ENCODE peak calls at places on chromosome 1, in ten cellular contexts. W is Peyer's patch, M is endothelial cell of umbilical vein, A is tibial nerve, F is A549, C is right lobe of liver, R is IMR-90, V is heart left ventricle, O is HCT116, H is adrenal gland. X is an unnamed sample.

GRCh38 chr1:47840338-47840737 is 156.8 kb downstream of the TRABD2B start:
- DNase-seq in W (peak; percentile 28), M (no peak), A (no peak), F (no peak), C (no peak), R (no peak), V (no peak), O (no peak), H (no peak), X (no peak)

GRCh38 chr1:204972461-204972860 is 70.6 kb upstream of the CNTN2 start:
- DNase-seq in W (no peak), M (no peak), A (no peak), F (no peak), C (no peak), R (no peak), V (no peak), O (no peak), H (no peak), X (no peak)

GRCh38 chr1:227297073-227297793 is 21.1 kb downstream of the CDC42BPA start:
- DNase-seq in W (no peak), M (no peak), A (no peak), F (no peak), C (no peak), R (no peak), V (no peak), O (no peak), H (no peak), X (no peak)

GRCh38 chr1:228059536-228060457 is 22.7 kb upstream of the ARF1 start:
- DNase-seq in W (peak; percentile 95), M (peak; percentile 23), A (peak; percentile 7), F (peak; percentile 73), C (peak; percentile 60), R (no peak), V (no peak), O (peak; percentile 61), H (no peak), X (peak; percentile 82)

GRCh38 chr1:26019641-26020315 is 1.8 kb upstream of the EXTL1 start:
- DNase-seq in W (no peak), M (no peak), A (no peak), F (no peak), C (no peak), R (peak; percentile 56), V (no peak), O (no peak), H (no peak), X (no peak)

GRCh38 chr1:113226118-113226517 is 153.1 kb downstream of the LRIG2 start:
- DNase-seq in W (no peak), M (no peak), A (no peak), F (no peak), C (no peak), R (no peak), V (no peak), O (no peak), H (no peak), X (no peak)

GRCh38 chr1:92486251-92487077 is at the start of gene GFI1:
- DNase-seq in W (peak; percentile 77), M (no peak), A (no peak), F (no peak), C (peak; percentile 53), R (no peak), V (peak; percentile 25), O (no peak), H (peak; percentile 22), X (no peak)

GRCh38 chr1:37471345-37472231 is 2.8 kb upstream of the ZC3H12A start:
- DNase-seq in W (peak; percentile 89), M (peak; percentile 91), A (peak; percentile 51), F (peak; percentile 96), C (no peak), R (peak; percentile 90), V (peak; percentile 72), O (peak; percentile 66), H (peak; percentile 75), X (peak; percentile 94)

GRCh38 chr1:95352767-95353166 is 118.8 kb downstream of the RWDD3 start:
- DNase-seq in W (no peak), M (no peak), A (no peak), F (no peak), C (no peak), R (no peak), V (no peak), O (no peak), H (no peak), X (no peak)

GRCh38 chr1:106268070-106268469 is 788.4 kb upstream of the PRMT6 start:
- DNase-seq in W (no peak), M (no peak), A (no peak), F (no peak), C (no peak), R (no peak), V (no peak), O (no peak), H (peak; percentile 18), X (no peak)

GRCh38 chr1:10724948-10725852 is 71.2 kb downstream of the CASZ1 start:
- DNase-seq in W (no peak), M (no peak), A (no peak), F (no peak), C (peak; percentile 90), R (peak; percentile 8), V (peak; percentile 71), O (no peak), H (no peak), X (no peak)

GRCh38 chr1:211783897-211784296 is 46.7 kb downstream of the LPGAT1 start:
- DNase-seq in W (peak; percentile 70), M (no peak), A (no peak), F (no peak), C (no peak), R (no peak), V (no peak), O (no peak), H (no peak), X (no peak)

GRCh38 chr1:220045356-220046051 is 801 bp downstream of the EPRS1 start:
- DNase-seq in W (no peak), M (peak; percentile 41), A (no peak), F (peak; percentile 33), C (no peak), R (no peak), V (no peak), O (no peak), H (no peak), X (no peak)

GRCh38 chr1:220043646-220044045 is 2.7 kb downstream of the EPRS1 start:
- DNase-seq in W (no peak), M (no peak), A (no peak), F (no peak), C (no peak), R (no peak), V (no peak), O (no peak), H (no peak), X (no peak)

GRCh38 chr1:220044683-220045355 is 1.5 kb downstream of the EPRS1 start:
- DNase-seq in W (no peak), M (no peak), A (no peak), F (no peak), C (no peak), R (no peak), V (no peak), O (no peak), H (no peak), X (no peak)

GRCh38 chr1:220046052-220046930 is at the start of gene EPRS1:
- DNase-seq in W (peak; percentile 97), M (peak; percentile 99), A (peak; percentile 69), F (peak; percentile 93), C (peak; percentile 96), R (peak; percentile 99), V (peak; percentile 95), O (peak; percentile 97), H (peak; percentile 92), X (peak; percentile 97)
- TF ChIP-seq POLR2A in W (peak; percentile 77), M (peak; percentile 91), A (peak; percentile 22), F (peak; percentile 83), C (peak; percentile 70), R (peak; percentile 57), V (peak; percentile 68), O (no peak), H (no peak), X (no peak)

GRCh38 chr1:167721617-167722151 is at the start of gene MPZL1:
- DNase-seq in W (peak; percentile 98), M (peak; percentile 96), A (peak; percentile 93), F (peak; percentile 97), C (peak; percentile 98), R (peak; percentile 92), V (peak; percentile 98), O (peak; percentile 80), H (peak; percentile 97), X (peak; percentile 99)
- TF ChIP-seq POLR2A in W (peak; percentile 83), M (peak; percentile 61), A (peak; percentile 63), F (peak; percentile 79), C (peak; percentile 75), R (peak; percentile 22), V (peak; percentile 90), O (peak; percentile 41), H (no peak), X (no peak)

GRCh38 chr1:21165632-21166031 is 11.1 kb downstream of the EIF4G3 start:
- DNase-seq in W (no peak), M (no peak), A (no peak), F (no peak), C (no peak), R (peak; percentile 56), V (no peak), O (no peak), H (no peak), X (no peak)
- TF ChIP-seq POLR2A in W (no peak), M (no peak), A (no peak), F (no peak), C (no peak), R (no peak), V (no peak), O (no peak), H (no peak), X (no peak)

GRCh38 chr1:110134050-110134595 is 16.2 kb upstream of the SLC6A17 start:
- DNase-seq in W (no peak), M (peak; percentile 6), A (no peak), F (no peak), C (no peak), R (peak; percentile 8), V (no peak), O (no peak), H (no peak), X (no peak)

GRCh38 chr1:110132682-110133081 is 17.6 kb upstream of the SLC6A17 start:
- DNase-seq in W (no peak), M (no peak), A (no peak), F (no peak), C (no peak), R (no peak), V (no peak), O (no peak), H (no peak), X (no peak)

GRCh38 chr1:110130989-110131388 is 18.7 kb downstream of the UBL4B start:
- DNase-seq in W (no peak), M (no peak), A (no peak), F (no peak), C (no peak), R (no peak), V (no peak), O (no peak), H (no peak), X (no peak)

GRCh38 chr1:110135268-110136065 is 14.8 kb upstream of the SLC6A17 start:
- DNase-seq in W (no peak), M (no peak), A (no peak), F (no peak), C (no peak), R (no peak), V (no peak), O (no peak), H (no peak), X (no peak)

DNA sequence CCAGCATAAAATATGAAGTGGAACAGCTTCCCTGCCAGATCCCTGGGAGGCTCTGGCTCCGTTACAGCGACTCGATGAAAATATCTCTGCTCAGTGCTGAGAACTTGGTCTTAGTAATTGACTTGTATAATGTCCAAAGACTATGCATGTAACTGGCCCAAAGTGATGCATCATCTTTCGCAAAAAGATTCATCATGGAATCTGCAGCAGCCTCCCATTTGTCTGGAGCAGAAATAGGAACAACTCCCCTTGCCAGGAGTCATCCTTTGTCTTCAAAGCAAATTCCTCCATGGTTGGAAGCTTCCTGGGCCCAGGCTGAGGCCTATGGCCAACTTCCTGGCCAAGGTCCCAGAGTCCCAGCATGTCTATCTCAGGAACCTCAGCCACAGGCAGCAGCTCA is 16.9 kb upstream of the SLC6A17 start:
- DNase-seq in W (no peak), M (no peak), A (no peak), F (no peak), C (no peak), R (no peak), V (no peak), O (no peak), H (no peak), X (no peak)
- TF ChIP-seq POLR2A in W (no peak), M (no peak), A (no peak), F (no peak), C (no peak), R (no peak), V (no peak), O (no peak), H (no peak), X (no peak)